ENCODE peak calls at places on chromosomes 5 and 9, in eight cellular contexts. T, A, K, L, R, Y, Z and H are unnamed samples.

GRCh38 chr9:18568969-18569368 is 95.0 kb downstream of the ADAMTSL1 start:
- DNase-seq in Z (peak; percentile 21), K (no peak), T (no peak), A (no peak), R (peak; percentile 46), L (no peak), Y (peak; percentile 75), H (no peak)

GRCh38 chr9:130041648-130042405 is 1.2 kb downstream of the FNBP1 start:
- DNase-seq in Y (no peak), R (peak; percentile 21), K (no peak), A (peak; percentile 34), Z (no peak), T (no peak), L (no peak), H (peak; percentile 29)

GRCh38 chr5:10490927-10491672 is 49.4 kb downstream of the ROPN1L start:
- DNase-seq in K (no peak), T (no peak), Z (no peak), Y (no peak), L (no peak), A (no peak), R (no peak), H (no peak)

GRCh38 chr9:112997236-112997941 is 14.6 kb downstream of the ZNF883 start:
- DNase-seq in R (no peak), K (no peak), L (no peak), T (no peak), Y (peak; percentile 6), A (no peak), Z (no peak), H (no peak)

GRCh38 chr5:157955541-157956172 is 96.7 kb upstream of the CLINT1 start:
- DNase-seq in Y (no peak), Z (peak; percentile 9), K (no peak), T (no peak), A (no peak), L (no peak), R (no peak), H (no peak)

GRCh38 chr5:80269991-80270438 is 14.2 kb upstream of the SERINC5 start:
- DNase-seq in T (no peak), Y (no peak), R (no peak), A (no peak), Z (no peak), L (no peak), K (no peak), H (no peak)

GRCh38 chr5:176784218-176785165 is 25.9 kb upstream of the UNC5A start:
- DNase-seq in T (peak; percentile 36), K (peak; percentile 35), R (peak; percentile 78), Y (peak; percentile 90), A (no peak), L (peak; percentile 56), Z (peak; percentile 95), H (peak; percentile 50)

GRCh38 chr5:39427225-39427624 is 2.4 kb upstream of the DAB2 start:
- DNase-seq in A (no peak), T (no peak), Y (no peak), Z (peak; percentile 45), K (no peak), R (peak; percentile 66), L (no peak), H (peak; percentile 28)

GRCh38 chr9:77449177-77450092 is 198.7 kb downstream of the GNA14 start:
- DNase-seq in Y (peak; percentile 67), Z (peak; percentile 98), R (peak; percentile 84), L (no peak), A (no peak), T (no peak), K (no peak), H (peak; percentile 80)

GRCh38 chr5:104247260-104247659 is 684.7 kb upstream of the NUDT12 start:
- DNase-seq in Y (no peak), T (no peak), K (no peak), A (no peak), L (no peak), Z (no peak), R (no peak), H (peak; percentile 13)

GRCh38 chr5:175214152-175214551 is 229.8 kb downstream of the DRD1 start:
- DNase-seq in T (peak; percentile 31), Y (peak; percentile 87), A (no peak), K (peak; percentile 63), Z (peak; percentile 65), R (peak; percentile 97), L (peak; percentile 85), H (peak; percentile 30)

GRCh38 chr9:3004572-3004971 is 160.7 kb upstream of the PUM3 start:
- DNase-seq in R (no peak), Y (no peak), Z (no peak), L (no peak), K (no peak), T (no peak), A (no peak), H (no peak)

GRCh38 chr9:134205636-134206316 is 41.4 kb upstream of the RNU6ATAC start:
- DNase-seq in Z (peak; percentile 88), Y (peak; percentile 90), L (no peak), A (no peak), R (peak; percentile 28), K (no peak), T (no peak), H (no peak)

GRCh38 chr5:75438722-75439121 is 72.7 kb downstream of the CERT1 start:
- DNase-seq in Y (no peak), T (no peak), R (no peak), K (no peak), A (no peak), Z (no peak), L (no peak), H (no peak)
- TF ChIP-seq CTCF in Y (peak; percentile 5), T (no peak), R (no peak), K (no peak), A (no peak), Z (no peak), L (peak; percentile 3), H (no peak)

DNA sequence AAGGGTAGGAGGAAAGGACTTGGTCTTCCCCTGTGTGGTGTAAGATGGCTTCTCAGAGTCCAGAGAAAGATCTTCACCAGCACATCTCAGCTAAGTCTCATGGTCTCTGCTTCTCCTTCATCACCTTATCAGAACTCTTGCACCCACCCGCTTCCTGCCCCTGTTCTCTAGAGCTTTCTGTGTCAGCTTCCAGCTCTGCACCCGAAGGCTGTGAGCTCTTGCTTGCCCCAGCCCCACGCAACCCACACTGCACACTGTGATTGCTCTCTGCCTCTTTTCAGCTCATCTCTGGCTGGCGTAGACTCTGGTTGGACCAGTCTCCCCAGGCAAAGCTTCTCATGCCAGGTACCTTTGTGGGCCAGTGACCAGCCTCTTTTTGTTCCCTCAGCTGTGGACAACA is 93.2 kb upstream of the RAPGEF1 start:
- DNase-seq in Z (no peak), T (no peak), R (no peak), Y (no peak), K (no peak), A (no peak), L (no peak), H (no peak)
- TF ChIP-seq CTCF in Z (no peak), T (no peak), R (no peak), Y (no peak), K (no peak), A (no peak), L (no peak), H (no peak)

DNA sequence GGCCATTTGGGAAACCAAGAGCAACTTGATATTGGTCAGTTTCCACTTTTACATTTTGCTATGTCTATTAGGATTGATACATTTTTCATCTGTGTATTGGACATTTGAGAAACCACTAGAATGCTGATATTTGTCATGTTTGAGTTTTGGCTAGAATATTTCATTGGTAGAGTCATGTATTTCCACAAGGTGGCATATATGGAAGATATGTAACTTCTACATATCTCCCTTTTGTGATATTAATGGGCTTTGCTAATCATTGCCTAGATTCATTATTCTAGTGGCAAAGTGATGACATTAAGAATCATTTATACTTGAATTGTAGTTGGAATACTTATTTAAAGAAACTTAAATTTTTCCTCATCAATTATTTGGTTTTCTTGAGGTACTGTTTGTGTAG is 692.9 kb upstream of the EDIL3 start:
- DNase-seq in Y (no peak), A (no peak), T (no peak), K (no peak), R (no peak), Z (no peak), L (no peak), H (no peak)
- TF ChIP-seq CTCF in Y (no peak), A (no peak), T (no peak), K (no peak), R (no peak), Z (no peak), L (no peak), H (peak; percentile 9)

GRCh38 chr9:108278341-108278740 is 577.4 kb downstream of the ACTL7B start:
- DNase-seq in L (no peak), K (no peak), A (no peak), Y (peak; percentile 30), R (no peak), Z (no peak), T (no peak), H (no peak)

GRCh38 chr9:108286807-108287206 is 569.0 kb downstream of the ACTL7B start:
- DNase-seq in Y (no peak), T (no peak), R (no peak), K (no peak), Z (no peak), L (no peak), A (no peak), H (no peak)

DNA sequence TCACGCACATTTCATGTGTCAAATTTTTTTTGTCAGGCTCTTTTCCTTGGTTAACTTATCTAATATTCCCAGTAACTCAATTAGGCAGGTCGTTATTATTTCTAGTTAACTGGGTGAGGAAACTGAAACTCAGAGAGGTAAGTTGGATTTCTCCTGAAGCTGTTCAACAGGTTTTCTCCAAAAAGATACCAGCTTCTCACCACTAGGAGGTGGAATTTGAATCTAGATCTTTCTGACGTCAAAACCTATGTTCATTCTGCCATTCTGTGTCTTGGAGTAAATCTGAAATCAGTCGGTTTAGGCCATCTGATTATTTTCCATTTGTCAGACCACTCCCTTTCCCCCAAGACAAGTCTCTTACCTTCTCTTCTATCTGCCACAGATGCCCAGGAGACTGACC is 572.9 kb downstream of the ACTL7B start:
- DNase-seq in Z (peak; percentile 32), R (peak; percentile 8), K (no peak), T (no peak), A (no peak), L (no peak), Y (peak; percentile 36), H (no peak)
- TF ChIP-seq CTCF in Z (peak; percentile 43), R (peak; percentile 30), K (no peak), T (no peak), A (peak; percentile 31), L (peak; percentile 34), Y (peak; percentile 48), H (peak; percentile 15)